ENCODE peak calls at places on chromosome X, in six cellular contexts. O is NB4, J is pancreas, I is lower lobe of right lung, V is HFFc6, Q is stomach. F is an unnamed sample.

GRCh38 chrX:75786290-75786689 is 1.2 kb upstream of the MAGEE2 start:
- DNase-seq in J (no peak), I (no peak), V (no peak), O (no peak), Q (no peak), F (no peak)

GRCh38 chrX:103839404-103839803 is 7.3 kb upstream of the RAB9B start:
- DNase-seq in Q (no peak), J (no peak), V (no peak), O (no peak), I (no peak), F (no peak)

GRCh38 chrX:2629316-2630168 is 61.6 kb upstream of the CD99 start:
- DNase-seq in J (peak), V (no peak), Q (no peak), O (no peak), I (no peak), F (no peak)

GRCh38 chrX:32871636-32872035 is 339.7 kb downstream of the DMD start:
- DNase-seq in J (no peak), V (no peak), O (no peak), I (no peak), Q (no peak), F (no peak)

GRCh38 chrX:37454537-37455285 is 105.5 kb downstream of the PRRG1 start:
- DNase-seq in J (no peak), I (no peak), V (peak), O (no peak), Q (no peak), F (no peak)

GRCh38 chrX:24902808-24903207 is 113.0 kb downstream of the ARX start:
- DNase-seq in J (no peak), Q (no peak), I (no peak), V (peak), O (no peak), F (no peak)

GRCh38 chrX:66110112-66110511 is 53.9 kb upstream of the HEPH start:
- DNase-seq in J (no peak), O (peak), V (no peak), I (no peak), Q (no peak), F (no peak)

GRCh38 chrX:72262077-72262476 is 15.0 kb downstream of the RPS4X start:
- DNase-seq in J (no peak), O (no peak), V (no peak), I (no peak), Q (no peak), F (no peak)

GRCh38 chrX:121876316-121876715 is 828.9 kb downstream of the GLUD2 start:
- DNase-seq in J (no peak), Q (no peak), I (no peak), V (peak), O (no peak), F (no peak)

GRCh38 chrX:25536307-25536970 is 520.7 kb upstream of the ARX start:
- DNase-seq in Q (no peak), J (no peak), I (no peak), O (no peak), V (no peak), F (no peak)

GRCh38 chrX:149497626-149498025 is 7.5 kb downstream of the IDS start:
- DNase-seq in J (no peak), O (no peak), V (peak), Q (no peak), I (no peak), F (no peak)

GRCh38 chrX:134684956-134685355 is 26.7 kb upstream of the PLAC1 start:
- DNase-seq in Q (no peak), V (no peak), I (no peak), J (no peak), O (no peak), F (no peak)

GRCh38 chrX:10577863-10578262 is 42.5 kb downstream of the MID1 start:
- DNase-seq in O (no peak), Q (no peak), V (no peak), J (no peak), I (no peak), F (no peak)

GRCh38 chrX:111244238-111244750 is 26.0 kb downstream of the CAPN6 start:
- DNase-seq in Q (no peak), J (no peak), V (no peak), O (peak), I (no peak), F (no peak)

GRCh38 chrX:117510453-117510852 is 606.2 kb downstream of the KLHL13 start:
- DNase-seq in V (no peak), J (no peak), Q (no peak), O (peak), I (no peak), F (no peak)

GRCh38 chrX:73817381-73818199 is 254.6 kb downstream of the CHIC1 start:
- DNase-seq in J (no peak), O (no peak), V (no peak), Q (no peak), I (no peak), F (no peak)

GRCh38 chrX:95505721-95506120 is 1178.9 kb upstream of the DIAPH2 start:
- DNase-seq in I (no peak), J (no peak), Q (no peak), V (no peak), O (no peak), F (no peak)

GRCh38 chrX:39679497-39680157 is 418.1 kb downstream of the BCOR start:
- DNase-seq in Q (no peak), O (no peak), J (no peak), I (no peak), V (no peak), F (no peak)

GRCh38 chrX:20374866-20375530 is 108.3 kb upstream of the RPS6KA3 start:
- DNase-seq in O (peak), J (no peak), V (no peak), I (no peak), Q (no peak), F (no peak)

GRCh38 chrX:20374450-20374849 is 107.7 kb upstream of the RPS6KA3 start:
- DNase-seq in J (no peak), Q (no peak), O (no peak), I (no peak), V (no peak), F (no peak)

GRCh38 chrX:20382518-20383291 is 116.0 kb upstream of the RPS6KA3 start:
- DNase-seq in I (no peak), O (no peak), Q (no peak), J (no peak), V (no peak), F (no peak)

GRCh38 chrX:20382082-20382481 is 115.4 kb upstream of the RPS6KA3 start:
- DNase-seq in O (no peak), J (no peak), V (no peak), Q (no peak), I (no peak), F (no peak)

GRCh38 chrX:20378291-20378920 is 111.7 kb upstream of the RPS6KA3 start:
- DNase-seq in J (no peak), O (no peak), Q (no peak), I (no peak), V (peak), F (no peak)
- TF ChIP-seq CTCF in J (no peak), O (no peak), Q (no peak), I (no peak), V (no peak), F (no peak)

GRCh38 chrX:55524487-55524886 is 34.8 kb upstream of the USP51 start:
- DNase-seq in Q (no peak), O (peak), J (no peak), I (no peak), V (no peak), F (no peak)
- TF ChIP-seq CTCF in Q (no peak), O (no peak), J (no peak), I (no peak), V (no peak), F (no peak)

DNA sequence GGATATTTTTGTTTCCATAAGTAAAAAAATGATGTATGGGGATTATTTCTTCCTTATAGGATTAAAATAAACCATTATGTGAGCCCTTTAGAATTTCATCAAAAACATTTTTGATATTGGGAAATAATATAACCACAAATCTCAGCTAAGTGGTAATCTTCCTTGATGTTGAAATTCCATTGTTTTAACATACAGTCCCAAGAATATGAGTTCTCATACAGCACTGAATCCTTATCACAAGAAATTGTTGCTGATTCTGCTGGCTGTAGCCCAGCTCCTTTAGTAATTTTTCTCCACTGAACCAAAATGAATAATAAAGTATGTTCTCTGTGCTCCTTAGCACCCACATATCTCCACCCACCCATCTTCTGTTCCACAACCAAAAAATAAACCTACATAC is 41.9 kb upstream of the FAM47B start:
- DNase-seq in O (no peak), Q (no peak), I (no peak), J (no peak), V (no peak), F (no peak)
- TF ChIP-seq CTCF in O (no peak), Q (no peak), I (no peak), J (no peak), V (no peak), F (no peak)

GRCh38 chrX:110214684-110215083 is 103.2 kb downstream of the AMMECR1 start:
- DNase-seq in J (no peak), Q (no peak), V (no peak), I (no peak), O (no peak), F (no peak)

GRCh38 chrX:110213183-110213582 is 104.7 kb downstream of the AMMECR1 start:
- DNase-seq in I (no peak), J (no peak), V (no peak), O (no peak), Q (no peak), F (no peak)

GRCh38 chrX:110211340-110211739 is 106.5 kb downstream of the AMMECR1 start:
- DNase-seq in J (no peak), O (no peak), V (no peak), Q (no peak), I (no peak), F (no peak)

GRCh38 chrX:110210417-110211139 is 107.3 kb downstream of the AMMECR1 start:
- DNase-seq in V (peak), J (no peak), Q (no peak), I (no peak), O (no peak), F (no peak)

DNA sequence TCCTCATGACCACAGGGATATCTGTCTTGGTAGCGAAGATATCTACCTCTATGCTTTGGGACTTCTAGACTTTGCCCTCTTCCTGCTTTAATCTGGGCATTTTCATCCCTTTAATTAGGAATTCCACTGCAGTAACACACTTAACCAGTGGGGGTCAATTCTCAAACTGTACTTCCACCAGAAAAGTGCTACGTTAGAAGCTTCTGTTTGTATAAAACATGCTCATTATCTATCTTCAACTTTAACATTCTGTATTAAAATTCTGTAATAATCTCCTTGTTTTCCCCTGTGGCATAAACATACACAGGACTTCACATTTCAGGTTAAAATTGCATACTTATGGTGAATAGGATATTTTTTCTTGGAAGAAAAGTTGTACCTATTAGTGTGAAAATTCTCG is 105.6 kb downstream of the AMMECR1 start:
- DNase-seq in Q (no peak), I (no peak), O (no peak), J (no peak), V (no peak), F (no peak)
- TF ChIP-seq CTCF in Q (no peak), I (no peak), O (no peak), J (no peak), V (peak), F (no peak)

GRCh38 chrX:106899841-106900240 is 3.3 kb downstream of the RIPPLY1 start:
- DNase-seq in I (no peak), J (no peak), Q (no peak), V (peak), O (no peak), F (no peak)

GRCh38 chrX:106899276-106899675 is 3.9 kb downstream of the RIPPLY1 start:
- DNase-seq in I (no peak), J (no peak), V (no peak), Q (no peak), O (no peak), F (no peak)

GRCh38 chrX:106901341-106901740 is 1.8 kb downstream of the RIPPLY1 start:
- DNase-seq in I (no peak), V (no peak), O (no peak), Q (no peak), J (no peak), F (no peak)

GRCh38 chrX:106897259-106897658 is 5.9 kb downstream of the RIPPLY1 start:
- DNase-seq in Q (no peak), V (peak), I (no peak), J (no peak), O (no peak), F (no peak)

GRCh38 chrX:106898462-106898861 is 4.7 kb downstream of the RIPPLY1 start:
- DNase-seq in Q (no peak), V (peak), I (no peak), J (no peak), O (peak), F (no peak)
- TF ChIP-seq CTCF in Q (no peak), V (peak), I (peak), J (peak), O (peak), F (peak)

DNA sequence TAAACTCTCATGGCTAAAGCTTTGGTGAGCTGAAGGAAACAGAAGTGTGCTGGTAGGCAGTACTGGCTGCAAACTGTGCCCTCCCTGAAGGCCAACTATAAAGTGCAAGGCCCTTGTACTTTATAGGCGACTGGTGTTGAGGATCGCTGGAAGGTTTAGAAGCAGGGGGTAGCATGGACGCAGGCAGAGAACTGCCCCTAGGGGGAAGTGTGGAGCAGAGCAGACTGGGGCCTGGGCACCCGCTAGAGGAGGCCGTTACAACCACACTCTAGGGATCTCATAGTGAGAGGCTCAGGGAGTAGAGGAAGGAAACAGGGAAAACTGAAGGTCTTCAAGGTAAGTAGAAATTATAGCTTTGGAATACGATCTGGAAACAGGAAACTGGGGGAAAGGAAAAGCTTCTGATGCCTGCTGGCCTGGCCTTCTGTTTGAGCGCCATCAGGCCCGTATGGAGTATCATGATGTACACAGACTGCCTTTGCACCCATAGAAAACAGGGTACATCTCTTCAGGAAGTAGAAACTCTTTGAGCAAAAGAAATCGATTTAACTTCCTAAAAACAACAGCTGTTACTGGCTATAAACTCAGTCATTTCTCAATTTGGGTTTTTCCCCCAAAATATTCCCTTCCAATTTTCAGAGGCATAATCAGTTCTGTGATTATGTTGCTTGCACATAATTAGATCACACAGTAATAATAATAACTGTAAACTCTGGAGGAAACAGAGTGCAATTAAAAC is 23.9 kb upstream of the TMSB4X start:
- DNase-seq in I (peak), J (no peak), O (peak), Q (peak), V (no peak), F (no peak)
- TF ChIP-seq CTCF in I (peak), J (no peak), O (peak), Q (no peak), V (peak), F (no peak)

GRCh38 chrX:150688911-150689451 is 4.2 kb upstream of the MTMR1 start:
- DNase-seq in J (no peak), I (no peak), Q (no peak), O (no peak), V (peak), F (no peak)
- TF ChIP-seq CTCF in J (no peak), I (no peak), Q (no peak), O (no peak), V (no peak), F (no peak)

GRCh38 chrX:102651968-102652744 is 873 bp downstream of the GPRASP1 start:
- DNase-seq in J (no peak), V (peak), O (no peak), Q (no peak), I (no peak), F (no peak)
- TF ChIP-seq CTCF in J (no peak), V (peak), O (no peak), Q (peak), I (peak), F (no peak)

GRCh38 chrX:45485682-45486081 is 285.0 kb upstream of the DIPK2B start:
- DNase-seq in Q (no peak), J (no peak), I (no peak), O (no peak), V (peak), F (no peak)
- TF ChIP-seq CTCF in Q (no peak), J (no peak), I (no peak), O (no peak), V (no peak), F (no peak)

GRCh38 chrX:100819837-100820666 is at the start of gene CSTF2:
- DNase-seq in Q (peak), O (peak), I (peak), J (peak), V (peak), F (peak)
- TF ChIP-seq CTCF in Q (no peak), O (no peak), I (no peak), J (peak), V (no peak), F (no peak)

F was measured in D721Med.